ENCODE peak calls at places on chromosomes 12 and 14, in five cellular contexts. One of them, this sample, is unnamed.

GRCh38 chr12:67068204-67068731 is 200.9 kb upstream of the CAND1 start:
- DNase-seq in Caco-2: no peak
- DNase-seq in GM23248: no peak
- DNase-seq in mucosa of descending colon: peak; percentile 18
- DNase-seq in prostate gland: no peak
- DNase-seq in this sample: no peak

GRCh38 chr12:85955127-85955526 is 81.0 kb downstream of the NTS start:
- DNase-seq in Caco-2: no peak
- DNase-seq in GM23248: peak; percentile 3
- DNase-seq in mucosa of descending colon: no peak
- DNase-seq in prostate gland: no peak
- DNase-seq in this sample: no peak

GRCh38 chr12:11238275-11238674 is 31.2 kb downstream of the PRB3 start:
- DNase-seq in Caco-2: no peak
- DNase-seq in GM23248: no peak
- DNase-seq in mucosa of descending colon: no peak
- DNase-seq in prostate gland: no peak
- DNase-seq in this sample: no peak

GRCh38 chr12:23259558-23259957 is 634.6 kb downstream of the ETNK1 start:
- DNase-seq in Caco-2: no peak
- DNase-seq in GM23248: no peak
- DNase-seq in mucosa of descending colon: no peak
- DNase-seq in prostate gland: no peak
- DNase-seq in this sample: no peak

GRCh38 chr14:97198813-97199212 is 401.6 kb downstream of the VRK1 start:
- DNase-seq in Caco-2: no peak
- DNase-seq in GM23248: no peak
- DNase-seq in mucosa of descending colon: no peak
- DNase-seq in prostate gland: no peak
- DNase-seq in this sample: no peak

GRCh38 chr12:81520064-81520945 is 238.8 kb downstream of the PPFIA2 start:
- DNase-seq in Caco-2: no peak
- DNase-seq in GM23248: no peak
- DNase-seq in mucosa of descending colon: no peak
- DNase-seq in prostate gland: no peak
- DNase-seq in this sample: no peak

GRCh38 chr12:81365284-81365683 is 287.4 kb downstream of the ACSS3 start:
- DNase-seq in Caco-2: no peak
- DNase-seq in GM23248: no peak
- DNase-seq in mucosa of descending colon: no peak
- DNase-seq in prostate gland: no peak
- DNase-seq in this sample: no peak

GRCh38 chr12:95051241-95051640 is 22.2 kb downstream of the NR2C1 start:
- DNase-seq in Caco-2: no peak
- DNase-seq in GM23248: peak; percentile 2
- DNase-seq in mucosa of descending colon: no peak
- DNase-seq in prostate gland: no peak
- DNase-seq in this sample: no peak

GRCh38 chr14:64966976-64967375 is 5.2 kb downstream of the RAB15 start:
- DNase-seq in Caco-2: peak; percentile 80
- DNase-seq in GM23248: no peak
- DNase-seq in mucosa of descending colon: no peak
- DNase-seq in prostate gland: peak; percentile 80
- DNase-seq in this sample: no peak

GRCh38 chr12:124512667-124513296 is 54.6 kb downstream of the NCOR2 start:
- DNase-seq in Caco-2: no peak
- DNase-seq in GM23248: peak; percentile 93
- DNase-seq in mucosa of descending colon: peak; percentile 79
- DNase-seq in prostate gland: peak; percentile 74
- DNase-seq in this sample: peak; percentile 99

GRCh38 chr14:104385189-104386135 is 194.1 kb upstream of the C14orf180 start:
- DNase-seq in Caco-2: no peak
- DNase-seq in GM23248: no peak
- DNase-seq in mucosa of descending colon: no peak
- DNase-seq in prostate gland: no peak
- DNase-seq in this sample: no peak

GRCh38 chr14:103862393-103862782 is 15.0 kb upstream of the PPP1R13B start:
- DNase-seq in Caco-2: peak; percentile 37
- DNase-seq in GM23248: no peak
- DNase-seq in mucosa of descending colon: no peak
- DNase-seq in prostate gland: no peak
- DNase-seq in this sample: no peak

GRCh38 chr14:32933943-32934890 is 4.5 kb upstream of the NPAS3 start:
- DNase-seq in Caco-2: no peak
- DNase-seq in GM23248: peak; percentile 58
- DNase-seq in mucosa of descending colon: peak; percentile 9
- DNase-seq in prostate gland: no peak
- DNase-seq in this sample: no peak

GRCh38 chr12:52147367-52147972 is 44.3 kb downstream of the KRT80 start:
- DNase-seq in Caco-2: peak; percentile 76
- DNase-seq in GM23248: peak; percentile 99
- DNase-seq in mucosa of descending colon: peak; percentile 94
- DNase-seq in prostate gland: peak; percentile 98
- DNase-seq in this sample: no peak

GRCh38 chr12:104555650-104556049 is 98.9 kb downstream of the CHST11 start:
- DNase-seq in Caco-2: no peak
- DNase-seq in GM23248: no peak
- DNase-seq in mucosa of descending colon: no peak
- DNase-seq in prostate gland: peak; percentile 11
- DNase-seq in this sample: no peak

GRCh38 chr12:32322354-32322753 is 77.0 kb upstream of the FGD4 start:
- DNase-seq in Caco-2: no peak
- DNase-seq in GM23248: no peak
- DNase-seq in mucosa of descending colon: no peak
- DNase-seq in prostate gland: no peak
- DNase-seq in this sample: no peak

GRCh38 chr12:54394281-54394719 is 9.8 kb upstream of the ZNF385A start:
- DNase-seq in Caco-2: peak; percentile 66
- DNase-seq in GM23248: peak; percentile 72
- DNase-seq in mucosa of descending colon: peak; percentile 82
- DNase-seq in prostate gland: peak; percentile 67
- DNase-seq in this sample: no peak

GRCh38 chr12:132139912-132140311 is 4.2 kb downstream of the DDX51 start:
- DNase-seq in Caco-2: no peak
- DNase-seq in GM23248: no peak
- DNase-seq in mucosa of descending colon: no peak
- DNase-seq in prostate gland: no peak
- DNase-seq in this sample: no peak

GRCh38 chr12:114879354-114879753 is 195.4 kb upstream of the TBX3 start:
- DNase-seq in Caco-2: no peak
- DNase-seq in GM23248: no peak
- DNase-seq in mucosa of descending colon: no peak
- DNase-seq in prostate gland: no peak
- DNase-seq in this sample: no peak

GRCh38 chr12:89427508-89428156 is 75.3 kb upstream of the DUSP6 start:
- DNase-seq in Caco-2: no peak
- DNase-seq in GM23248: peak; percentile 36
- DNase-seq in mucosa of descending colon: no peak
- DNase-seq in prostate gland: no peak
- DNase-seq in this sample: no peak

GRCh38 chr14:32403688-32404087 is 74.6 kb downstream of the AKAP6 start:
- DNase-seq in Caco-2: no peak
- DNase-seq in GM23248: peak; percentile 55
- DNase-seq in mucosa of descending colon: no peak
- DNase-seq in prostate gland: no peak
- DNase-seq in this sample: no peak

GRCh38 chr14:90460136-90460535 is 63.3 kb downstream of the CALM1 start:
- DNase-seq in Caco-2: no peak
- DNase-seq in GM23248: no peak
- DNase-seq in mucosa of descending colon: no peak
- DNase-seq in prostate gland: no peak
- DNase-seq in this sample: no peak

GRCh38 chr12:62135553-62136200 is 124.5 kb upstream of the USP15 start:
- DNase-seq in Caco-2: no peak
- DNase-seq in GM23248: peak; percentile 51
- DNase-seq in mucosa of descending colon: no peak
- DNase-seq in prostate gland: no peak
- DNase-seq in this sample: no peak

GRCh38 chr14:70857499-70857895 is 48.2 kb upstream of the MAP3K9 start:
- DNase-seq in Caco-2: no peak
- DNase-seq in GM23248: peak; percentile 18
- DNase-seq in mucosa of descending colon: no peak
- DNase-seq in prostate gland: no peak
- DNase-seq in this sample: no peak

GRCh38 chr14:35365130-35366047 is 39.2 kb downstream of the NFKBIA start:
- DNase-seq in Caco-2: peak; percentile 24
- DNase-seq in GM23248: peak; percentile 97
- DNase-seq in mucosa of descending colon: peak; percentile 50
- DNase-seq in prostate gland: no peak
- DNase-seq in this sample: no peak

GRCh38 chr12:5909560-5909959 is 35.5 kb downstream of the ANO2 start:
- DNase-seq in Caco-2: no peak
- DNase-seq in GM23248: no peak
- DNase-seq in mucosa of descending colon: no peak
- DNase-seq in prostate gland: no peak
- DNase-seq in this sample: no peak

GRCh38 chr14:80095623-80096022 is 115.7 kb downstream of the DIO2 start:
- DNase-seq in Caco-2: no peak
- DNase-seq in GM23248: peak; percentile 74
- DNase-seq in mucosa of descending colon: no peak
- DNase-seq in prostate gland: no peak
- DNase-seq in this sample: no peak

GRCh38 chr12:130879781-130880389 is 8.0 kb downstream of the RAN start:
- DNase-seq in Caco-2: no peak
- DNase-seq in GM23248: peak; percentile 32
- DNase-seq in mucosa of descending colon: no peak
- DNase-seq in prostate gland: no peak
- DNase-seq in this sample: no peak

GRCh38 chr14:86723254-86723624 is 1193.3 kb downstream of the FLRT2 start:
- DNase-seq in Caco-2: no peak
- DNase-seq in GM23248: no peak
- DNase-seq in mucosa of descending colon: no peak
- DNase-seq in prostate gland: no peak
- DNase-seq in this sample: no peak

GRCh38 chr12:69879007-69879960 is 54.3 kb downstream of the MYRFL start:
- DNase-seq in Caco-2: peak; percentile 76
- DNase-seq in GM23248: peak; percentile 84
- DNase-seq in mucosa of descending colon: peak; percentile 88
- DNase-seq in prostate gland: peak; percentile 46
- DNase-seq in this sample: no peak

GRCh38 chr14:89245802-89246201 is 171.2 kb downstream of the FOXN3 start:
- DNase-seq in Caco-2: no peak
- DNase-seq in GM23248: no peak
- DNase-seq in mucosa of descending colon: no peak
- DNase-seq in prostate gland: no peak
- DNase-seq in this sample: no peak

GRCh38 chr14:89248430-89249295 is 168.4 kb downstream of the FOXN3 start:
- DNase-seq in Caco-2: no peak
- DNase-seq in GM23248: no peak
- DNase-seq in mucosa of descending colon: no peak
- DNase-seq in prostate gland: no peak
- DNase-seq in this sample: no peak

GRCh38 chr14:89244720-89245119 is 172.3 kb downstream of the FOXN3 start:
- DNase-seq in Caco-2: no peak
- DNase-seq in GM23248: no peak
- DNase-seq in mucosa of descending colon: no peak
- DNase-seq in prostate gland: no peak
- DNase-seq in this sample: no peak

GRCh38 chr14:89247457-89248122 is 169.4 kb downstream of the FOXN3 start:
- DNase-seq in Caco-2: peak; percentile 14
- DNase-seq in GM23248: no peak
- DNase-seq in mucosa of descending colon: no peak
- DNase-seq in prostate gland: no peak
- DNase-seq in this sample: no peak

GRCh38 chr14:89246290-89246689 is 170.7 kb downstream of the FOXN3 start:
- DNase-seq in Caco-2: no peak
- DNase-seq in GM23248: no peak
- DNase-seq in mucosa of descending colon: no peak
- DNase-seq in prostate gland: no peak
- DNase-seq in this sample: no peak
- H3K4me1 ChIP-seq in Caco-2: peaks cover 10% of the 10 kb centered on the region
- H3K4me1 ChIP-seq in GM23248: peaks cover 12% of the 10 kb centered on the region
- H3K4me1 ChIP-seq in mucosa of descending colon: no peaks in the 10 kb centered on the region
- H3K4me1 ChIP-seq in prostate gland: no peaks in the 10 kb centered on the region
- H3K4me1 ChIP-seq in this sample: peaks cover 6% of the 10 kb centered on the region

GRCh38 chr12:9831720-9832119 is 4.4 kb downstream of the KLRF1 start:
- DNase-seq in Caco-2: no peak
- DNase-seq in GM23248: no peak
- DNase-seq in mucosa of descending colon: no peak
- DNase-seq in prostate gland: no peak
- DNase-seq in this sample: no peak

GRCh38 chr12:9827209-9827888 is at the start of gene KLRF1:
- DNase-seq in Caco-2: no peak
- DNase-seq in GM23248: no peak
- DNase-seq in mucosa of descending colon: no peak
- DNase-seq in prostate gland: no peak
- DNase-seq in this sample: no peak

GRCh38 chr12:9829990-9830389 is 2.7 kb downstream of the KLRF1 start:
- DNase-seq in Caco-2: no peak
- DNase-seq in GM23248: no peak
- DNase-seq in mucosa of descending colon: no peak
- DNase-seq in prostate gland: no peak
- DNase-seq in this sample: no peak

GRCh38 chr12:9829483-9829882 is 2.2 kb downstream of the KLRF1 start:
- DNase-seq in Caco-2: no peak
- DNase-seq in GM23248: no peak
- DNase-seq in mucosa of descending colon: no peak
- DNase-seq in prostate gland: no peak
- DNase-seq in this sample: no peak
- H3K4me1 ChIP-seq in Caco-2: no peaks in the 10 kb centered on the region
- H3K4me1 ChIP-seq in GM23248: no peaks in the 10 kb centered on the region
- H3K4me1 ChIP-seq in mucosa of descending colon: no peaks in the 10 kb centered on the region
- H3K4me1 ChIP-seq in prostate gland: no peaks in the 10 kb centered on the region
- H3K4me1 ChIP-seq in this sample: no peaks in the 10 kb centered on the region

DNA sequence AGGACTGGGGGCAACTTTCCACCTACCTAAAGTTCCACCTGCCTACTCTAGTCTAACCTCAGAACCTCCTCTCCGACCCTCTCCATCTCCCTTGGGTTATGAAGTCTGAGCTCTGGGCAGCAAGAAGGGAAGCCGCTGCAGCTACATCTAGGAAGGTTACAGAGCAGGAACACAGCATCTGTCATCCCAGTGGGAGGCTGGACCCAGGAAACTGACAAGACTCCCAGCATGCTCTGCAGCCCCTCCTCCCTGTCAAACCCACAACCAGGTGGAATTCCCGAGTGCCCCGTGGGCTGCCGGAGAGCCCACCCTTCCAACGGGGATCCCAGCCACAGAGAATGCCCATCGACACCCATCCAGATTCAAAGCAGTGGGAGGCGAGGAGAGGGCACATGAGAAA is 2.1 kb downstream of the TESC start:
- DNase-seq in Caco-2: no peak
- DNase-seq in GM23248: no peak
- DNase-seq in mucosa of descending colon: no peak
- DNase-seq in prostate gland: no peak
- DNase-seq in this sample: no peak
- H3K4me1 ChIP-seq in Caco-2: peaks cover 6% of the 10 kb centered on the region
- H3K4me1 ChIP-seq in GM23248: no peaks in the 10 kb centered on the region
- H3K4me1 ChIP-seq in mucosa of descending colon: peaks cover 9% of the 10 kb centered on the region
- H3K4me1 ChIP-seq in prostate gland: no peaks in the 10 kb centered on the region
- H3K4me1 ChIP-seq in this sample: peaks cover 1% of the 10 kb centered on the region

DNA sequence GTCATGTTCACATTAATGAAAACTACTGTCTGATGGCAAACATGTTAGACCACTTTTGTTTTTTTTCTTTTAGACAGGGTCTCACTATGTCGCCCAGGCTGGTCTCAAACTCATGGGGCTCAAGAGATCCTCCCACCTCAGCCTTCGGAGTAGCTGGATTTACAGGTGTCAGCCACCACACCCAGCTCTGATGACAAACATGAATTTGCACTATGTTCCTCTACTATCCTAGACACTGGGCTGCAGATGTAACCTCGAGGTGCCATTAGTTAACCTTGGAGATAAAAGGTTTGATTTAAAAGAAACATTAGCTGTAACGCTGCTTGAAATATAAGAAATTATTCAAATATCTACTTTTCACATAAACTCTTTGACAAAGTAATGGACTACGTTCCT is 8.1 kb downstream of the VPS37B start:
- DNase-seq in Caco-2: no peak
- DNase-seq in GM23248: no peak
- DNase-seq in mucosa of descending colon: no peak
- DNase-seq in prostate gland: no peak
- DNase-seq in this sample: no peak
- H3K4me1 ChIP-seq in Caco-2: peaks cover 52% of the 10 kb centered on the region
- H3K4me1 ChIP-seq in GM23248: peaks cover 66% of the 10 kb centered on the region
- H3K4me1 ChIP-seq in mucosa of descending colon: peaks cover 76% of the 10 kb centered on the region
- H3K4me1 ChIP-seq in prostate gland: peaks cover 33% of the 10 kb centered on the region
- H3K4me1 ChIP-seq in this sample: peaks cover 9% of the 10 kb centered on the region

This sample was measured in iPS DF 6.9.